ENCODE peak calls at places on chromosomes 13 and 19, in six cellular contexts. R, W, Y, G, J and C are unnamed samples.

GRCh38 chr19:584240-585001 is 5.3 kb upstream of the HCN2 start:
- DNase-seq in R (peak; percentile 64), W (no peak), Y (peak; percentile 65), G (no peak), J (peak; percentile 70), C (no peak)

GRCh38 chr19:3099347-3100145 is 5.4 kb downstream of the GNA11 start:
- DNase-seq in R (no peak), W (no peak), Y (no peak), G (no peak), J (no peak), C (no peak)

GRCh38 chr19:19406878-19407639 is 1.6 kb downstream of the GATAD2A start:
- DNase-seq in R (peak; percentile 68), W (no peak), Y (peak; percentile 58), G (peak; percentile 49), J (peak; percentile 63), C (no peak)

GRCh38 chr13:59842507-59842906 is 321.2 kb downstream of the DIAPH3 start:
- DNase-seq in R (no peak), W (no peak), Y (no peak), G (no peak), J (no peak), C (no peak)

GRCh38 chr13:75675421-75675820 is 39.3 kb downstream of the LMO7 start:
- DNase-seq in R (no peak), W (no peak), Y (no peak), G (no peak), J (no peak), C (no peak)

GRCh38 chr13:113939905-113940339 is 34.0 kb downstream of the C13orf46 start:
- DNase-seq in R (no peak), W (no peak), Y (peak; percentile 27), G (no peak), J (no peak), C (no peak)

GRCh38 chr13:30148171-30148754 is 159.1 kb downstream of the KATNAL1 start:
- DNase-seq in R (no peak), W (no peak), Y (no peak), G (no peak), J (peak; percentile 81), C (no peak)

GRCh38 chr13:27678306-27679040 is 56.8 kb downstream of the POLR1D start:
- DNase-seq in R (no peak), W (no peak), Y (no peak), G (no peak), J (no peak), C (no peak)

GRCh38 chr19:55447421-55448174 is 4.5 kb upstream of the SHISA7 start:
- DNase-seq in R (peak; percentile 38), W (no peak), Y (peak; percentile 57), G (no peak), J (no peak), C (no peak)

GRCh38 chr13:21341637-21342422 is 117.3 kb downstream of the ZDHHC20 start:
- DNase-seq in R (no peak), W (no peak), Y (no peak), G (no peak), J (no peak), C (no peak)

GRCh38 chr19:41324921-41325639 is 15.1 kb downstream of the CCDC97 start:
- DNase-seq in R (no peak), W (peak; percentile 82), Y (peak; percentile 28), G (peak; percentile 43), J (peak; percentile 61), C (peak; percentile 90)
- H3K4me3 ChIP-seq in R (no peak overlapping the region), W (peak overlapping the region; percentile 39), Y (peak overlapping the region; percentile 5), G (peak overlapping the region; percentile 45), J (no peak overlapping the region), C (peak overlapping the region; percentile 58)

GRCh38 chr19:37505958-37506386 is 767 bp upstream of the ZNF793 start:
- DNase-seq in R (no peak), W (no peak), Y (no peak), G (no peak), J (no peak), C (no peak)

GRCh38 chr19:37506387-37507166 is at the start of gene ZNF793:
- DNase-seq in R (no peak), W (peak; percentile 72), Y (no peak), G (peak; percentile 58), J (peak; percentile 89), C (peak; percentile 85)

GRCh38 chr19:37511821-37512220 is 5.1 kb downstream of the ZNF793 start:
- DNase-seq in R (no peak), W (no peak), Y (no peak), G (no peak), J (no peak), C (no peak)

GRCh38 chr19:37511186-37511585 is 4.4 kb downstream of the ZNF793 start:
- DNase-seq in R (no peak), W (no peak), Y (no peak), G (no peak), J (no peak), C (no peak)

GRCh38 chr19:37507167-37507464 is 377 bp downstream of the ZNF793 start:
- DNase-seq in R (no peak), W (no peak), Y (no peak), G (no peak), J (no peak), C (no peak)
- H3K4me3 ChIP-seq in R (no peak overlapping the region), W (peak overlapping the region; percentile 67), Y (no peak overlapping the region), G (peak overlapping the region; percentile 78), J (peak overlapping the region; percentile 67), C (peak overlapping the region; percentile 79)

DNA sequence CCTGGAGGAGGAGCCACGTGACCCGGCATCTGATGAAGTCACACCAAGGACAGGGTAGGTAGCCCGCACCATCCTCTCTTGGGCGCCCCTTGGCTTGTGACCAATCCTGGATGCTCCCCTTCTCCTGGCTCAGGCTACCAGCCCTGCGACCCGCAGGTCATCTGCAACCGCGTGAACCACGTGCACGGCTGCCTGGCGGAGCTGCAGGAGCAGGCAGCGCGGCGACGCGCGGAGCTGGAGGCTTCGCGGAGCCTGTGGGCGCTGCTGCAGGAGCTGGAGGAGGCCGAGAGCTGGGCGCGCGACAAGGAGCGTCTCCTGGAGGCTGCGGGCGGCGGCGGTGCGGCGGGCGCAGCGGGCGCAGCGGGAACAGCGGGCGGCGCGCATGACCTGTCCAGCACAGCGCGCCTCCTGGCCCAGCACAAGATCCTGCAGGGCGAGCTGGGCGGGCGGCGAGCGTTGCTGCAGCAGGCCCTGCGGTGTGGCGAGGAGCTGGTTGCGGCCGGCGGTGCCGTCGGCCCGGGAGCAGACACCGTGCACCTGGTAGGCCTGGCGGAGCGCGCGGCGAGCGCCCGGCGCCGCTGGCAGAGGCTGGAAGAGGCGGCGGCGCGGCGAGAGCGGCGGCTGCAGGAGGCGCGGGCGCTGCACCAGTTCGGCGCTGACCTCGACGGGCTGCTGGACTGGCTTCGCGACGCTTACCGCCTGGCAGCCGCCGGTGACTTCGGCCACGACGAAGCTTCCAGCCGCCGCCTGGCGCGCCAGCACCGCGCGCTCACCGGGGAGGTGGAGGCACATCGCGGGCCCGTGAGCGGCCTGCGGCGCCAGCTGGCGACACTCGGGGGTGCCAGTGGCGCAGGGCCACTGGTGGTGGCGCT is 45.9 kb downstream of the SPTBN4 start:
- DNase-seq in R (no peak), W (no peak), Y (peak; percentile 59), G (no peak), J (no peak), C (no peak)
- H3K4me3 ChIP-seq in R (no peak overlapping the region), W (peak overlapping the region; percentile 17), Y (peak overlapping the region; percentile 12), G (peak overlapping the region; percentile 9), J (no peak overlapping the region), C (peak overlapping the region; percentile 52)

DNA sequence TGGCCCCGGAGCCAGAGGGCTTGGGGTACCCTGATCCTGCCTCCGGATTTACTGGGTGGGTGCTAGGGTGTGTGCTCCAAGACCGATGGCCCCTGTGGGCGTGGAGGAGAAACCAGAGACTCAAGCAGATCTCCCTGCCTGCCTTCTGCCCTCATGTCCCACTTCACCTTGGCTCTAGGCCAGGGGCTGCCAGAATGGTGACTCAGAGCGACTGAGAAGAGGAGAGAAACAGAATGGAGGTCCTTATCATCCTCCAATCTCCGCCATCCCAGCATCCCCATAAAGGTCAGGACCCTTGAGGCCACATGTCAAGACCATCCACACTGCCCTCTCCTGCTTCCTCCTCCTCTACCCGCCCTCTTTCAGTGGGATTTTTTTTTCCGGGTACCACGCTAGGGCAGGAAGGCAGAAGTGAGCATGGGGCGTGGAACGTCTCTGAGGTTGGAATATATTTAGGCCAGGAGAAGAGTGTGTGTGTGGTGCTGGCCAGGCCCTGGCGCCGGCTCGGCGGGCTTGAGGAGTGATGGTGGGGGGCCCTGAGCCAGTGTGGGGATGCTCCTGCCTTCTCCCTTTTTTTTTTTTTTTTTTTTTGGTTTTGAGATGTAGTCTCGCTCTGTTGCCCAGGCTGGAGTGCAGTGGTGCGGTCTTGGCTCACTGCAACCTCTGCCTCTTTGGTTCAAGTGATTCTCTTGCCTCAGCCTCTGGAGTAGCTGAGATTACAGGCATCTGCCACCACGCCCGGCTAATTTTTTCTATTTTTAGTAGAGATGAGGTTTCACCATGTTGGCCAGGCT is 22.3 kb downstream of the IER2 start:
- DNase-seq in R (peak; percentile 33), W (peak; percentile 88), Y (no peak), G (peak; percentile 66), J (peak; percentile 91), C (peak; percentile 87)
- H3K4me3 ChIP-seq in R (no peak overlapping the region), W (no peak overlapping the region), Y (no peak overlapping the region), G (no peak overlapping the region), J (peak overlapping the region; percentile 51), C (peak overlapping the region; percentile 49)

GRCh38 chr19:38985262-38985661 is 9.7 kb upstream of the FBXO17 start:
- DNase-seq in R (no peak), W (no peak), Y (no peak), G (no peak), J (no peak), C (no peak)

GRCh38 chr19:38993271-38993670 is 17.7 kb upstream of the FBXO17 start:
- DNase-seq in R (no peak), W (no peak), Y (no peak), G (no peak), J (no peak), C (no peak)

GRCh38 chr19:38990949-38991697 is 15.6 kb upstream of the FBXO17 start:
- DNase-seq in R (no peak), W (no peak), Y (no peak), G (no peak), J (no peak), C (no peak)

GRCh38 chr19:38988632-38989031 is 13.1 kb upstream of the FBXO17 start:
- DNase-seq in R (no peak), W (no peak), Y (no peak), G (no peak), J (no peak), C (no peak)

GRCh38 chr19:38989066-38989605 is 13.6 kb upstream of the FBXO17 start:
- DNase-seq in R (no peak), W (no peak), Y (no peak), G (no peak), J (no peak), C (no peak)
- H3K4me3 ChIP-seq in R (no peak overlapping the region), W (no peak overlapping the region), Y (no peak overlapping the region), G (no peak overlapping the region), J (no peak overlapping the region), C (no peak overlapping the region)

DNA sequence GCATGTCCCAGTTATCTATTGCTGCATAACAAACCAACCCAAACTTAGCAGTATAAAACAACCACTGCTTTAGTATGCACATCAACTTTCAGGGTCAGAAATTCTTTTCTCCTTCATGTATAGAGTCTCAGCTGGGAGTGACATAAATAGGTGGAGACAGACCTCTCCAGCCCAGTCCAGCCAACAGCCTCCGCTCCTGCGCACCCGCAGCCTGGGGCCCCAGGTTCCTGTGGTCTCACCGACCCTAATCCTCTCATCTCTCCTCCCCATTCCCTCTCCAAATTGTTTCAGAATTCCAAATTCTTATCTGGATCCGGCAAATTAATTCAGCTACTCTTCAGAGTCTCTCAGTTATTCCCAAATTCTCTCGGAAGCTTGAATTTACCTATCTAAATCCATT is 522 bp upstream of the ATP12A start:
- DNase-seq in R (no peak), W (no peak), Y (no peak), G (no peak), J (no peak), C (no peak)
- H3K4me3 ChIP-seq in R (no peak overlapping the region), W (no peak overlapping the region), Y (peak overlapping the region; percentile 53), G (no peak overlapping the region), J (peak overlapping the region; percentile 34), C (no peak overlapping the region)